ENCODE peak calls at places on chromosomes 16 and 17, in nine cellular contexts. N is stomach, Y is BJ, C is nucleus accumbens, T is Karpas-422, S is WTC11, W is naive B cell, X is H7, R is iris pigment epithelial cell. U is an unnamed sample.

GRCh38 chr16:48054881-48055601 is 100.8 kb downstream of the ABCC12 start:
- DNase-seq in N (peak; percentile 47), Y (no peak), C (peak; percentile 60), T (peak; percentile 93), S (peak; percentile 66), W (peak; percentile 14), X (peak; percentile 76), R (peak; percentile 74), U (peak; percentile 88)

GRCh38 chr17:82266142-82266541 is 7.4 kb downstream of the CSNK1D start:
- DNase-seq in N (no peak), Y (no peak), C (no peak), T (no peak), S (no peak), W (no peak), X (no peak), R (no peak), U (no peak)

GRCh38 chr16:89918453-89919347 is at the start of gene MC1R:
- DNase-seq in N (no peak), Y (no peak), C (no peak), T (peak; percentile 87), S (peak; percentile 48), W (peak; percentile 40), X (peak; percentile 88), R (peak; percentile 41), U (no peak)

GRCh38 chr17:17354560-17355357 is 51.6 kb downstream of the NT5M start:
- DNase-seq in N (peak; percentile 77), Y (no peak), C (peak; percentile 52), T (peak; percentile 90), S (peak; percentile 87), W (peak; percentile 74), X (peak; percentile 94), R (peak; percentile 47), U (peak; percentile 25)

GRCh38 chr16:53052519-53053501 is at the start of gene CHD9NB:
- DNase-seq in N (no peak), Y (peak; percentile 68), C (no peak), T (no peak), S (no peak), W (no peak), X (no peak), R (peak; percentile 89), U (no peak)

GRCh38 chr16:69465083-69465721 is 40.8 kb downstream of the CYB5B start:
- DNase-seq in N (no peak), Y (no peak), C (no peak), T (no peak), S (no peak), W (no peak), X (no peak), R (peak; percentile 81), U (no peak)

GRCh38 chr16:55294947-55295346 is 29.1 kb upstream of the IRX6 start:
- DNase-seq in N (no peak), Y (no peak), C (no peak), T (no peak), S (no peak), W (no peak), X (no peak), R (no peak), U (no peak)

GRCh38 chr17:9645858-9646555 is 690 bp downstream of the USP43 start:
- DNase-seq in N (peak; percentile 79), Y (no peak), C (no peak), T (no peak), S (peak; percentile 74), W (peak; percentile 4), X (peak; percentile 79), R (peak; percentile 36), U (no peak)

GRCh38 chr17:77512062-77512946 is 371.5 kb downstream of the SEC14L1 start:
- DNase-seq in N (no peak), Y (no peak), C (no peak), T (no peak), S (no peak), W (no peak), X (no peak), R (no peak), U (no peak)

GRCh38 chr16:49332589-49333267 is 40.9 kb upstream of the C16orf78 start:
- DNase-seq in N (no peak), Y (no peak), C (no peak), T (no peak), S (no peak), W (no peak), X (no peak), R (no peak), U (no peak)

GRCh38 chr17:41812176-41813038 is at the start of gene FKBP10:
- DNase-seq in N (peak; percentile 39), Y (no peak), C (no peak), T (peak; percentile 67), S (peak; percentile 90), W (peak; percentile 21), X (peak; percentile 99), R (peak; percentile 84), U (peak; percentile 14)

GRCh38 chr17:79353016-79353415 is 257.8 kb downstream of the RBFOX3 start:
- DNase-seq in N (no peak), Y (no peak), C (no peak), T (no peak), S (no peak), W (no peak), X (no peak), R (no peak), U (no peak)

GRCh38 chr16:15592324-15592723 is 50.6 kb downstream of the MARF1 start:
- DNase-seq in N (no peak), Y (no peak), C (no peak), T (peak; percentile 61), S (no peak), W (peak; percentile 18), X (no peak), R (no peak), U (no peak)

GRCh38 chr17:34837796-34838195 is 123.5 kb downstream of the CCT6B start:
- DNase-seq in N (no peak), Y (no peak), C (no peak), T (no peak), S (peak; percentile 25), W (no peak), X (peak; percentile 63), R (no peak), U (no peak)

GRCh38 chr16:84988328-84989080 is 22.8 kb downstream of the ZDHHC7 start:
- DNase-seq in N (no peak), Y (no peak), C (no peak), T (no peak), S (no peak), W (no peak), X (no peak), R (no peak), U (no peak)

GRCh38 chr17:57966875-57967274 is 11.7 kb upstream of the CUEDC1 start:
- DNase-seq in N (no peak), Y (no peak), C (no peak), T (no peak), S (no peak), W (no peak), X (no peak), R (no peak), U (no peak)

GRCh38 chr16:80369559-80369958 is 171.2 kb upstream of the DYNLRB2 start:
- DNase-seq in N (peak; percentile 55), Y (no peak), C (peak; percentile 16), T (no peak), S (peak; percentile 45), W (no peak), X (peak; percentile 21), R (peak; percentile 50), U (peak; percentile 56)

GRCh38 chr16:56776562-56776961 is 46.6 kb downstream of the NUP93 start:
- DNase-seq in N (peak; percentile 66), Y (no peak), C (no peak), T (no peak), S (no peak), W (no peak), X (no peak), R (peak; percentile 76), U (no peak)

GRCh38 chr16:5323284-5323683 is 225.7 kb upstream of the EEF2KMT start:
- DNase-seq in N (no peak), Y (no peak), C (no peak), T (no peak), S (peak; percentile 38), W (no peak), X (peak; percentile 62), R (no peak), U (no peak)

GRCh38 chr16:85812031-85812807 is 12.7 kb downstream of the COX4I1 start:
- DNase-seq in N (no peak), Y (no peak), C (no peak), T (no peak), S (no peak), W (no peak), X (peak; percentile 54), R (no peak), U (no peak)

GRCh38 chr17:65074778-65075250 is 18.3 kb upstream of the GNA13 start:
- DNase-seq in N (no peak), Y (no peak), C (no peak), T (no peak), S (no peak), W (no peak), X (no peak), R (peak; percentile 59), U (no peak)

GRCh38 chr17:35373532-35373983 is at the start of gene SLFN11:
- DNase-seq in N (peak; percentile 71), Y (peak; percentile 67), C (no peak), T (no peak), S (no peak), W (peak; percentile 64), X (peak; percentile 51), R (peak; percentile 89), U (peak; percentile 36)

GRCh38 chr17:1509255-1509943 is 7.0 kb downstream of the INPP5K start:
- DNase-seq in N (no peak), Y (no peak), C (no peak), T (no peak), S (no peak), W (no peak), X (no peak), R (no peak), U (no peak)

GRCh38 chr16:10984509-10984908 is 40.1 kb downstream of the CLEC16A start:
- DNase-seq in N (no peak), Y (no peak), C (no peak), T (no peak), S (no peak), W (no peak), X (no peak), R (peak; percentile 61), U (no peak)

GRCh38 chr17:80968602-80969029 is 23.0 kb upstream of the CHMP6 start:
- DNase-seq in N (no peak), Y (no peak), C (peak; percentile 53), T (no peak), S (no peak), W (no peak), X (peak; percentile 72), R (no peak), U (peak; percentile 74)